ENCODE peak calls at places on chromosome 19, in five cellular contexts. O, Y, Z, P and S are unnamed samples.

GRCh38 chr19:38277549-38277948 is 13.2 kb downstream of the SPINT2 start:
- DNase-seq in Y (peak; percentile 45), Z (no peak), P (no peak), O (no peak), S (peak; percentile 41)

GRCh38 chr19:10812902-10813404 is 23.1 kb downstream of the TMED1 start:
- DNase-seq in Y (peak; percentile 38), O (no peak), P (no peak), Z (peak; percentile 94), S (peak; percentile 97)

GRCh38 chr19:11949201-11949600 is 15.6 kb upstream of the ZNF763 start:
- DNase-seq in O (no peak), Z (peak; percentile 16), Y (no peak), P (no peak), S (no peak)

GRCh38 chr19:42316223-42317211 is 3.4 kb downstream of the TMEM145 start:
- DNase-seq in O (no peak), Z (no peak), Y (no peak), P (no peak), S (peak; percentile 28)

GRCh38 chr19:48737360-48737998 is 2.9 kb downstream of the RASIP1 start:
- DNase-seq in Y (no peak), Z (no peak), P (no peak), O (no peak), S (no peak)

GRCh38 chr19:6745965-6746364 is 6.5 kb downstream of the TRIP10 start:
- DNase-seq in Z (no peak), P (no peak), O (no peak), Y (no peak), S (no peak)

GRCh38 chr19:7533281-7533819 is 2.2 kb upstream of the PNPLA6 start:
- DNase-seq in O (peak; percentile 76), Z (no peak), Y (no peak), P (no peak), S (peak; percentile 79)

GRCh38 chr19:13057147-13057572 is 45.5 kb downstream of the LYL1 start:
- DNase-seq in P (no peak), O (no peak), Z (no peak), Y (no peak), S (no peak)

GRCh38 chr19:39307233-39307821 is 11.1 kb downstream of the IFNL1 start:
- DNase-seq in O (peak; percentile 71), Z (no peak), Y (no peak), P (no peak), S (no peak)

GRCh38 chr19:58474291-58474996 is 1.7 kb upstream of the ZNF446 start:
- DNase-seq in Y (no peak), P (no peak), Z (peak; percentile 89), O (no peak), S (peak; percentile 71)

GRCh38 chr19:57559008-57559403 is 657 bp downstream of the ZNF550 start:
- DNase-seq in Z (no peak), P (no peak), Y (peak; percentile 51), O (peak; percentile 23), S (no peak)

GRCh38 chr19:16078759-16079707 is 2.7 kb downstream of the TPM4 start:
- DNase-seq in Z (peak; percentile 97), O (peak; percentile 80), P (no peak), Y (no peak), S (peak; percentile 98)

GRCh38 chr19:1223018-1223855 is 14.6 kb downstream of the CBARP start:
- DNase-seq in Z (no peak), Y (no peak), O (no peak), P (no peak), S (no peak)

DNA sequence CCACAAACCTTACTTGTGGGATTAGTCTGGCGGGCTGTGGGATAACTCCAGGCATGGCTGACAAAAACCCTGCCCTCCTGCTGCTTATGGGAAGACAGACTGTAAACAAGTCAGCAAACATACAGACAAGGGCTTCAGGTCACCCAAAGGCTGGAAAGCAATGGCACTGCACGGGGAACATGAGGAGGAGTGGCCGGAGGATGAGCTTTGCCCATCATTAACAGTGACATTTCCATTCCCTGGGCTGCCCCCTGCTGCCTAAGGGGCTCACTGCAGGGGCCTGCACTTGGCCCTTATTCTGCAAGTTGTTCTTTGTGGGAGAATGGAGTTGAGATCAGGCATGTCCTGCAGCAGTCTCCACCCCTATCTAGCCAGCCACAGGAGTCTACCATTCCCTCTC is 91.3 kb downstream of the UQCRFS1 start:
- DNase-seq in Z (no peak), O (no peak), P (peak; percentile 53), Y (no peak), S (no peak)
- TF ChIP-seq CTCF in Z (no peak), O (no peak), P (peak; percentile 58), Y (no peak), S (peak; percentile 74)

DNA sequence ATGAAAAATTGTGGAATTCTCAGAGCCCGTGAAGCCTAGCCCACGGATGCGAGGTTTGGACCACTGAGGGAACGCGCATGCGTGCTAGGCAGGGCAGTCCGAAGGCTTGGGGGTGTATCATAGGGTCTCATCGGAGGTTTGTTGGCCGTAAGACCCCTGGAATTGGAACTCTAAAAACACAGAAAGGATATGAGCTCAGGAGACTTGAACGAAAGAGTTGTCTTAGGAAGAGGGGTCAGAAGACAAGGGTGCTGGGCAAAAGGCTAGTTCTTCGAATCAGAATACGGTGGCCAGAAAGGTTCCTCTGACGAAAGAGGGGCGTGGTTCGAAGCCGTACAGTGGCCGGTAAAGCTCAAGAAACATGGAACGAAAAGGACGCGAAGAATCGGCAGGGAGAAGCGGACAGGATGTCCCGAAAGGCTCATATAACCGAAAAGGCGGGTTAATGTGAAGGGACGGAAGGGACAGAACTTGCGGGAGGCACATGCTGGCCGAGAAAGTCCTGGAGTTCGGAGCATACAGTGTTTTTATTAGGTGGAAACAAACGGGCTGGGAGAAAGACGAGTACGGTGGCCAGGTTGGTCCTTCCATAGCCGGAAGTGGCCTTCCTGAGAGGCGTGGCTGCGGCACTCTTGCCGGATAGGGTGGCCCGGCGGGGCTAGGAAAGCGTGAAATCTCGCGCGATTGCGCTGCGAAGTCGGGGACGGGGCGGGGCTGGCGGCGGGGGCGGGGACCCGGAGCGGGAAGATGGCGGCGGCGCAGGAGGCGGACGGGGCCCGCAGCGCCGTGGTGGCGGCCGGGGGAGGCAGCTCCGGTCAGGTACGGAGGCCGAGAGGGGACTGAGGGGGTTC is at the start of gene CLPTM1:
- DNase-seq in O (peak; percentile 97), Z (peak; percentile 94), Y (peak; percentile 97), P (peak; percentile 94), S (peak; percentile 96)
- TF ChIP-seq CTCF in O (no peak), Z (no peak), Y (no peak), P (no peak), S (no peak)

GRCh38 chr19:24099829-24100228 is 12.8 kb downstream of the ZNF254 start:
- DNase-seq in Y (no peak), P (no peak), Z (peak; percentile 42), O (no peak), S (no peak)
- TF ChIP-seq CTCF in Y (no peak), P (no peak), Z (no peak), O (no peak), S (no peak)

GRCh38 chr19:23822735-23823134 is 64.0 kb upstream of the ZNF681 start:
- DNase-seq in Z (no peak), P (no peak), O (no peak), Y (peak; percentile 9), S (no peak)

DNA sequence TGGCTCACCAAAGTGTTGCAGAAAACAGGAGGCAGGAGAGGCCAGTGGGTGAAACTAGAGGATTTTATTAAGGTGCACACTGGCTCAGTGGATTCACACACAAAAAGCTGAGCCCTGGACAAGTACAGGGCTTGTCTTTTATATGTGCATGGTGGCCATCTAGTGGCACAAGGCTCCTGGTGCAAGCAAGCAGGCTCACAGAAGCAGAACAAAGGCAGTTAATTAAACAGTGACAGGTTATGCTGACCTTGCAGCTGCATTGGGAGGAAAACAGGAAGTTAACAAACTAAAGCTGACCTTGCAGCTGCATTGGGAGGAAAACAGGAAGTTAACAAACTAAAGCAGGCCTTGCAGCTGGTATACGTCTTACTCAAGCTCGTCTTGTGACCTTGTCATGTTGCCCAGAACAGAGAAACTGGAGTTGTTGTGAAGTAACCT is 65.3 kb upstream of the ZNF681 start:
- DNase-seq in O (peak; percentile 33), Y (no peak), Z (no peak), P (no peak), S (no peak)
- TF ChIP-seq CTCF in O (peak; percentile 15), Y (no peak), Z (no peak), P (peak; percentile 49), S (peak; percentile 27)

DNA sequence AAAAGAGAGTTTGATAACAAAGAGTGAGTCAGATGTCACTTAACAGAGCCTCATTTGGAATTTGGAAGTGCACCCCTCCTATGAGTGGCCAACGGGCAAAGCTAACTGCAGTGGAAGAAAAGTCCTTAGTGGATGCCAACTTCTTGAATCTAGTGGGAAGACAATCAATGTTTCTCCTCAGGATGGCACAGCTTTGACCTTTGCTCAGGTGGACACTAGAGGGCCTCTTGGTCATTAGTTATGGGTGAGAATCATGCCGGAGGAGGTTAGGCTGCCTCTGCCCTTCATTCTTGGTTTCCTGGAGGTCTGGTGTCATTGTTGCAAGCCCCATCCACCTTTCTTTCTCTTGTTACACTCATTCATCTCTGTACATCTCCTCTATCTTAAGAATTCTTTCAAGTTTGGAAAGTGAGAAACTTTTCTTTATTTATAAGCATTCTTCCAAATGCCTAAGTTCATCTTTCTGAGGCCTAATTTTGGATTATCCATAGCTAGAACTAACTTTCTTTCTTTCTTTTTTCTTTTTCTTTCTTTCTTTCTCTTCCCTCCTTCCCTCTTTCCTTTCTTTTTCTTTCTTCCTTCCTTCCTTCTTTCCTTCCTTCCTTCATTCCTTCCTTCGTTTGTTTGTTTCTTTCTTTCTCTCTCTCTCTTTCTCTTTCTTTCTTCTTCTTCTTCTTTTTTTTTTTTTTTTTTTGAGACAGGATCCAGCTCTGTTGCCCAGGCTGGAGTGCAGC is 327.2 kb upstream of the TSHZ3 start:
- DNase-seq in Z (peak; percentile 25), O (no peak), Y (no peak), P (no peak), S (no peak)
- TF ChIP-seq CTCF in Z (no peak), O (no peak), Y (no peak), P (peak; percentile 31), S (peak; percentile 29)